ENCODE peak calls at places on chromosome X, in eight cellular contexts. A is body of pancreas, Y is astrocyte, L is fibroblast of lung, B is OCI-LY7, F is mammary epithelial cell, I is lung, H is left lung. X is an unnamed sample. For H3K9me3, the result is how much of the 10 kb centered on the place peaks cover.

GRCh38 chrX:9144643-9145290 is 110.8 kb upstream of the FAM9B start:
- DNase-seq in A (no peak), Y (no peak), L (peak), B (no peak), F (no peak), I (no peak), H (no peak), X (no peak)

GRCh38 chrX:10755477-10756334 is 135.3 kb upstream of the MID1 start:
- DNase-seq in A (peak), Y (peak), L (peak), B (no peak), F (no peak), I (no peak), H (no peak), X (no peak)

GRCh38 chrX:138710311-138710791 is 1.2 kb downstream of the FGF13 start:
- DNase-seq in A (no peak), Y (no peak), L (no peak), B (no peak), F (no peak), I (no peak), H (peak), X (no peak)

GRCh38 chrX:115525486-115525885 is 35.5 kb upstream of the PLS3 start:
- DNase-seq in A (no peak), Y (no peak), L (no peak), B (no peak), F (peak), I (peak), H (no peak), X (no peak)

GRCh38 chrX:148203531-148203930 is 222.4 kb downstream of the FMR1NB start:
- DNase-seq in A (no peak), Y (no peak), L (no peak), B (no peak), F (no peak), I (no peak), H (no peak), X (no peak)

GRCh38 chrX:38578152-38578551 is 16.8 kb downstream of the TSPAN7 start:
- DNase-seq in A (no peak), Y (no peak), L (no peak), B (no peak), F (no peak), I (no peak), H (no peak), X (no peak)

GRCh38 chrX:139081965-139082364 is 370.4 kb upstream of the FGF13 start:
- DNase-seq in A (no peak), Y (no peak), L (no peak), B (no peak), F (no peak), I (no peak), H (no peak), X (no peak)

GRCh38 chrX:34132028-34132427 is at the start of gene FAM47A:
- DNase-seq in A (no peak), Y (no peak), L (no peak), B (no peak), F (no peak), I (no peak), H (no peak), X (no peak)

GRCh38 chrX:30643313-30643821 is 9.9 kb upstream of the GK start:
- DNase-seq in A (no peak), Y (no peak), L (peak), B (no peak), F (no peak), I (no peak), H (no peak), X (no peak)

GRCh38 chrX:118116308-118117068 is at the start of gene KLHL13:
- DNase-seq in A (peak), Y (no peak), L (peak), B (no peak), F (peak), I (no peak), H (peak), X (no peak)

GRCh38 chrX:72048515-72049455 is 82.9 kb downstream of the RTL5 start:
- DNase-seq in A (no peak), Y (no peak), L (no peak), B (no peak), F (no peak), I (no peak), H (no peak), X (no peak)

GRCh38 chrX:119981286-119982070 is 37.9 kb upstream of the NKAP start:
- DNase-seq in A (peak), Y (no peak), L (peak), B (peak), F (peak), I (no peak), H (no peak), X (no peak)

GRCh38 chrX:55638933-55639332 is 15.7 kb downstream of the FOXR2 start:
- DNase-seq in A (no peak), Y (no peak), L (no peak), B (no peak), F (no peak), I (no peak), H (no peak), X (no peak)
- H3K9me3 ChIP-seq in A (under half), Y (under half), L (under half), B (under half), F (under half), I (under half), H (under half), X (under half)

GRCh38 chrX:144849141-144849540 is 398.2 kb upstream of the SPANXN1 start:
- DNase-seq in A (no peak), Y (no peak), L (no peak), B (no peak), F (peak), I (no peak), H (no peak), X (no peak)
- H3K9me3 ChIP-seq in A (under half), Y (under half), L (under half), B (under half), F (under half), I (under half), H (under half), X (under half)

DNA sequence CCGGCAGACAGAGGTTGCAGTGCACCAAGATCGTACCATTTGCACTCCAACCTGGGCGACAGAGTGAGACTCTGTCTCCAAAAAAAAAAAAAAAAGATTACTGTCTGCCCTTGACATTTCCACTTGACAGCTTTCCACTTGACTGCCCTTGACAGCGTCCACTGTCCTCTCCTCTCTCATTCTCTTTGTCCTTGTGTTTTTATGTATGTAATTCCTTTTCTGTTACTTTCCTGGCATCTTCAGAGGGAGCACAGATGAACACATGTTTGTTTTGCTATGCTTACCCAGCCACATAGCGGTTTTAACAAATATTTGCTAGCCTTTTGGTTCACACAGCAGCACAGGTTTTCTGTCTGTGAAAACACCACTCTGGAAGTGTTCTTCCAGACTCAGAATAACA is 26.2 kb downstream of the SYAP1 start:
- DNase-seq in A (no peak), Y (no peak), L (no peak), B (no peak), F (no peak), I (no peak), H (no peak), X (no peak)
- H3K9me3 ChIP-seq in A (under half), Y (under half), L (under half), B (under half), F (under half), I (under half), H (under half), X (under half)

GRCh38 chrX:53082773-53083616 is 828 bp downstream of the TSPYL2 start:
- DNase-seq in A (no peak), Y (no peak), L (no peak), B (no peak), F (no peak), I (no peak), H (peak), X (no peak)

GRCh38 chrX:53085661-53086229 is 3.6 kb downstream of the TSPYL2 start:
- DNase-seq in A (no peak), Y (no peak), L (no peak), B (no peak), F (no peak), I (no peak), H (no peak), X (no peak)

GRCh38 chrX:53081925-53082772 is at the start of gene TSPYL2:
- DNase-seq in A (peak), Y (peak), L (peak), B (peak), F (peak), I (peak), H (peak), X (peak)

GRCh38 chrX:53084863-53085262 is 2.7 kb downstream of the TSPYL2 start:
- DNase-seq in A (no peak), Y (no peak), L (no peak), B (no peak), F (no peak), I (no peak), H (no peak), X (no peak)

DNA sequence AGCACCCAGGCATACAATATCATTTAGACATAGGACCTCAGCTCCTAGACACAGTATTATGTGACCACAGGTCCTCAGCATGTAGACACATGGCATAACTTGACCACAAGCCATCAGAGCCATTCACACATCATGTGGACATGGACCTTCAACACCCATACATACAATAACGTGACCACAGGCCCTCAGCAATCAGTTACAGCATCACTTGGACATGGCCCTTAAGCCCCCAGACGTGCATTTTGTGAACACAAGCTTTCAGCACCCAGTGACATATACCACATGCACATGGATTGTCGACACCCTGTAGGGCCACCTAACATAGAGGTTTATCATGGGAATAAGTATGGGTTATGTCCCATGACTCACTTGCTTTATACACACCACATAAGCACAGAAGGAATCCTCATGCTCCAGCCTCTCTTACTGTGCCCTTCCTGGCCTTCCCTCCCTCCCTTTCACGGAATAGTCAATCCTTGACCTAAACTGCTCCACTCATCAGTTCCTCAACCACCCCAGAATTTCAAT is 1.9 kb downstream of the TSPYL2 start:
- DNase-seq in A (no peak), Y (no peak), L (no peak), B (no peak), F (no peak), I (no peak), H (no peak), X (no peak)
- H3K9me3 ChIP-seq in A (under half), Y (under half), L (under half), B (under half), F (under half), I (under half), H (under half), X (under half)

DNA sequence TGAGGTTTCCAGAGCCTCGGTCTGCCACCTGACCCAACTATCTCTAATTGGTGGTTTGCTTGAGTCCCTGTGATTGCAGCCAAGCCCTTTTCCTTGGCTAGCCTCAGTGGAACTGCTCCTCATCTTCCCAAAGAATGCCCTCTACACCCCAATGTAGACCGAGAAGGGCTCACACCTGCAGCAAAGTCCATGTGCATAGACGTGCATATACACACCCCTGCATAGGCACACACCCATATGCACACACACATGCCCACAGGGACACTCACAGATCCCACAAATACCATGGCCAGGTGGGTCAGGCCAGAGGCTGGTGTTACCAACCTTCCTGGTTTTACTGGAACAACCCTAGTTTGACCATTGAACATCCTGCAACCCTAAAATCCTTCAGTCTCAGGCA is 332 bp downstream of the AWAT2 start:
- DNase-seq in A (no peak), Y (no peak), L (no peak), B (no peak), F (no peak), I (no peak), H (no peak), X (no peak)
- H3K9me3 ChIP-seq in A (under half), Y (under half), L (under half), B (under half), F (under half), I (under half), H (under half), X (under half)

GRCh38 chrX:63430026-63430425 is 78.9 kb upstream of the SPIN4 start:
- DNase-seq in A (no peak), Y (no peak), L (no peak), B (peak), F (no peak), I (no peak), H (no peak), X (no peak)
- H3K9me3 ChIP-seq in A (under half), Y (under half), L (under half), B (under half), F (under half), I (under half), H (under half), X (under half)

DNA sequence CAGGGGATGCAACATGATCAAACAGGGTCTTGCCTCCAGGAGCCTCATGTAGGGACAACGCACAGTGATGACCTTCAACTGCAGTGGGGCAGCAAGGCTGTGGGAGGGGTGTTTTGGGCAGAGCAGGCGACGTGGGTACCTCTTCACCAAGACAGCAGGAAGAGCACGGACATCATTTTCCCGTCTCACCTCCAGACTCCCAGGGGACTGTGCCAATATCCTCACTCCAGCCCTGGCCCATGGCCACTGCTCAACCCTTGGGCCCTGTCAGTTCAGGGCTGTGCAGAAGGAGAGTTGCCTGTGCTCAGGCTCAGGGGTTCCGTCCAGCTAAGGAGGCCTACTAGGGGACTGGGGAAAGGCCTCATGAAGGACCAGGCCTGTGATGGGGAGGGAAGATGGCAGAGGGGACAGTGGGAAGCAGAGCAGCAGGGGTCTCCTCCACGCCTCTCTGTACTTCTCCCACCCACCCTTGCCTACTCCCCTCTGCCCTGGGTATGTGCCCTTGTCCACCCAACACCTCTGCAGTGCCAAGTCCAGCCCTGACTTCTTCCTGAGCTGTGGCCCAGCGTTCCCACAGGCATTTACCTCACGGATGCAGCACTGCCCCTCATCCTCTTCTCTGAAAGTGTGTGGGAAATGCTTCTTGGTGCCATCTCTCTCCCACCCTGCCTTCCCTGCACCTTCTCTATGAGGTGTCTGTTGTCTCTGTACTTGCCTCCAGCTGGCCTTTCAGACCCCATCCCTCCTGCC is 1.4 kb downstream of the IL9R start:
- DNase-seq in A (no peak), Y (no peak), L (no peak), B (no peak), F (no peak), I (no peak), H (no peak), X (no peak)
- H3K9me3 ChIP-seq in A (under half), Y (under half), L (under half), B (under half), F (under half), I (under half), H (under half), X (under half)

GRCh38 chrX:44470816-44471215 is 71.8 kb downstream of the FUNDC1 start:
- DNase-seq in A (no peak), Y (no peak), L (no peak), B (no peak), F (no peak), I (no peak), H (no peak), X (no peak)
- H3K9me3 ChIP-seq in A (under half), Y (under half), L (under half), B (under half), F (under half), I (under half), H (under half), X (under half)